ENCODE peak calls at places on chromosomes 13 and 19, in ten cellular contexts. P is stimulated activated CD8-positive, alpha-beta memory T cell treated with anti-CD3 and anti-CD28 coated beads, Interleukin-2, amount 100 ng/mL, for 48 hours; F is stimulated activated naive CD8-positive, alpha-beta T cell treated with anti-CD3 and anti-CD28 coated beads, Interleukin-15, amount 100 ng/mL, for 72 hours; W is Ammon's horn; V is heart left ventricle; U is T-helper 2 cell; A is C1 segment of cervical spinal cord; L is iris pigment epithelial cell; D is GM12892; G is colonic mucosa. I is an unnamed sample.

GRCh38 chr19:47682939-47683338 is 30.3 kb upstream of the EHD2 start:
- DNase-seq in W (no peak), G (no peak), A (no peak), L (peak; percentile 51), F (no peak), D (no peak), V (no peak), P (no peak), U (no peak), I (no peak)

GRCh38 chr19:2050991-2051770 is at the start of gene MKNK2:
- DNase-seq in D (peak; percentile 84), V (peak; percentile 94), F (peak; percentile 98), A (peak; percentile 88), P (peak; percentile 93), W (peak; percentile 95), G (peak; percentile 94), L (peak; percentile 73), U (peak; percentile 91), I (no peak)

GRCh38 chr19:37519890-37520289 is 13.2 kb downstream of the ZNF793 start:
- DNase-seq in U (no peak), V (no peak), P (no peak), W (no peak), L (peak; percentile 77), A (no peak), F (no peak), D (no peak), G (no peak), I (peak; percentile 53)

GRCh38 chr19:7792286-7792685 is 29.2 kb downstream of the CLEC4M start:
- DNase-seq in V (no peak), P (no peak), G (no peak), A (no peak), D (no peak), L (peak; percentile 43), W (no peak), U (no peak), F (no peak), I (no peak)

GRCh38 chr13:113964251-113964995 is 9.5 kb downstream of the C13orf46 start:
- DNase-seq in A (no peak), P (no peak), U (no peak), G (no peak), V (no peak), F (no peak), W (no peak), L (no peak), D (no peak), I (no peak)

GRCh38 chr19:11659612-11660011 is 62.3 kb downstream of the ZNF627 start:
- DNase-seq in W (no peak), V (no peak), A (no peak), U (no peak), G (no peak), F (no peak), D (no peak), P (no peak), L (peak; percentile 11), I (no peak)

GRCh38 chr13:40072663-40073120 is 417.2 kb downstream of the COG6 start:
- DNase-seq in A (no peak), G (no peak), U (no peak), P (no peak), D (no peak), V (no peak), L (no peak), W (no peak), F (no peak), I (no peak)

GRCh38 chr13:43159007-43159406 is 135.6 kb downstream of the DNAJC15 start:
- DNase-seq in L (peak; percentile 67), P (no peak), A (no peak), G (no peak), D (no peak), F (no peak), W (peak; percentile 22), U (no peak), V (no peak), I (no peak)

GRCh38 chr13:92640936-92641335 is 585.7 kb upstream of the GPC6 start:
- DNase-seq in W (no peak), F (no peak), D (no peak), P (no peak), A (no peak), V (no peak), U (no peak), G (no peak), L (peak; percentile 10), I (no peak)

GRCh38 chr19:16371540-16371986 is 46.9 kb downstream of the KLF2 start:
- DNase-seq in W (no peak), F (peak; percentile 88), U (peak; percentile 65), D (peak; percentile 71), P (peak; percentile 76), A (no peak), V (peak; percentile 71), L (no peak), G (peak; percentile 85), I (no peak)

GRCh38 chr19:46355991-46356669 is 9.2 kb downstream of the PPP5C start:
- DNase-seq in W (no peak), F (no peak), P (no peak), D (no peak), G (no peak), A (no peak), V (no peak), L (no peak), U (no peak), I (no peak)

GRCh38 chr13:102913924-102914628 is 68.2 kb downstream of the ERCC5 start:
- DNase-seq in L (peak; percentile 35), W (peak; percentile 54), U (no peak), G (no peak), D (no peak), P (no peak), A (peak; percentile 11), V (no peak), F (no peak), I (no peak)

GRCh38 chr13:97367427-97367826 is 66.5 kb upstream of the RAP2A start:
- DNase-seq in U (no peak), F (no peak), P (no peak), D (no peak), V (no peak), A (peak; percentile 35), G (no peak), L (peak; percentile 76), W (peak; percentile 61), I (no peak)

GRCh38 chr19:39144487-39145071 is 19.0 kb downstream of the PAK4 start:
- DNase-seq in P (no peak), U (no peak), V (no peak), L (no peak), G (peak; percentile 59), A (no peak), F (no peak), D (no peak), W (no peak), I (no peak)

GRCh38 chr19:13841339-13842293 is 35.3 kb upstream of the NANOS3 start:
- DNase-seq in D (no peak), P (no peak), U (no peak), A (no peak), G (peak; percentile 82), L (no peak), V (peak; percentile 70), W (no peak), F (no peak), I (no peak)

GRCh38 chr13:24606486-24607170 is 73.6 kb upstream of the ATP12A start:
- DNase-seq in F (no peak), D (no peak), W (no peak), A (no peak), P (no peak), L (no peak), V (no peak), U (no peak), G (no peak), I (no peak)

GRCh38 chr13:39779337-39780270 is 124.1 kb downstream of the COG6 start:
- DNase-seq in U (no peak), G (no peak), L (peak; percentile 79), A (no peak), D (no peak), W (no peak), V (no peak), F (peak; percentile 21), P (no peak), I (no peak)

GRCh38 chr19:17073869-17074627 is 1.2 kb downstream of the HAUS8 start:
- DNase-seq in W (no peak), V (no peak), F (no peak), G (peak; percentile 42), P (no peak), A (no peak), U (no peak), D (no peak), L (peak; percentile 35), I (no peak)

GRCh38 chr19:7250057-7250596 is 44.1 kb downstream of the INSR start:
- DNase-seq in D (no peak), L (no peak), V (no peak), F (no peak), G (no peak), P (no peak), W (no peak), U (no peak), A (no peak), I (no peak)

GRCh38 chr19:4067396-4068057 is 828 bp upstream of the ZBTB7A start:
- DNase-seq in W (no peak), F (no peak), A (no peak), L (no peak), V (peak; percentile 68), G (peak; percentile 54), P (no peak), U (no peak), D (no peak), I (no peak)

I was measured in keratinocyte.